ENCODE peak calls at places on chromosomes 7 and 10, in seven cellular contexts. One of them, this sample, is unnamed.

GRCh38 chr10:114821915-114822770 is 563 bp downstream of the FHIP2A start:
- DNase-seq in fibroblast of villous mesenchyme: peak; percentile 45
- DNase-seq in foreskin fibroblast: no peak
- DNase-seq in left ventricle myocardium inferior: peak; percentile 18
- DNase-seq in hepatocyte: peak; percentile 32
- DNase-seq in ovary: peak; percentile 34
- DNase-seq in transverse colon: peak; percentile 25
- DNase-seq in this sample: no peak

GRCh38 chr7:14424675-14425074 is 435.2 kb upstream of the ETV1 start:
- DNase-seq in hepatocyte: no peak
- DNase-seq in transverse colon: no peak
- DNase-seq in foreskin fibroblast: no peak
- DNase-seq in ovary: no peak
- DNase-seq in fibroblast of villous mesenchyme: no peak
- DNase-seq in left ventricle myocardium inferior: no peak
- DNase-seq in this sample: no peak

GRCh38 chr10:26840938-26841732 is 19.6 kb downstream of the ABI1 start:
- DNase-seq in ovary: no peak
- DNase-seq in fibroblast of villous mesenchyme: no peak
- DNase-seq in foreskin fibroblast: no peak
- DNase-seq in left ventricle myocardium inferior: no peak
- DNase-seq in hepatocyte: no peak
- DNase-seq in transverse colon: no peak
- DNase-seq in this sample: no peak

GRCh38 chr7:112433289-112433688 is 17.0 kb upstream of the IFRD1 start:
- DNase-seq in foreskin fibroblast: no peak
- DNase-seq in left ventricle myocardium inferior: no peak
- DNase-seq in ovary: no peak
- DNase-seq in fibroblast of villous mesenchyme: no peak
- DNase-seq in hepatocyte: no peak
- DNase-seq in transverse colon: no peak
- DNase-seq in this sample: no peak

GRCh38 chr7:150439926-150440325 is 10.5 kb upstream of the GIMAP8 start:
- DNase-seq in ovary: no peak
- DNase-seq in left ventricle myocardium inferior: no peak
- DNase-seq in transverse colon: no peak
- DNase-seq in fibroblast of villous mesenchyme: peak; percentile 21
- DNase-seq in hepatocyte: no peak
- DNase-seq in foreskin fibroblast: no peak
- DNase-seq in this sample: no peak

GRCh38 chr7:35623381-35623780 is 71.6 kb downstream of the HERPUD2 start:
- DNase-seq in fibroblast of villous mesenchyme: no peak
- DNase-seq in left ventricle myocardium inferior: no peak
- DNase-seq in hepatocyte: no peak
- DNase-seq in transverse colon: no peak
- DNase-seq in foreskin fibroblast: no peak
- DNase-seq in ovary: no peak
- DNase-seq in this sample: no peak

GRCh38 chr7:118918556-118918955 is 694.1 kb downstream of the ANKRD7 start:
- DNase-seq in ovary: no peak
- DNase-seq in hepatocyte: peak; percentile 22
- DNase-seq in left ventricle myocardium inferior: no peak
- DNase-seq in foreskin fibroblast: no peak
- DNase-seq in transverse colon: no peak
- DNase-seq in fibroblast of villous mesenchyme: peak; percentile 32
- DNase-seq in this sample: no peak

GRCh38 chr7:141356096-141356495 is 195.1 kb upstream of the AGK start:
- DNase-seq in fibroblast of villous mesenchyme: peak; percentile 64
- DNase-seq in foreskin fibroblast: no peak
- DNase-seq in left ventricle myocardium inferior: no peak
- DNase-seq in hepatocyte: no peak
- DNase-seq in transverse colon: no peak
- DNase-seq in ovary: no peak
- DNase-seq in this sample: no peak

GRCh38 chr7:27160546-27161213 is 4.2 kb upstream of the HOXA7 start:
- DNase-seq in left ventricle myocardium inferior: peak; percentile 81
- DNase-seq in hepatocyte: peak; percentile 92
- DNase-seq in transverse colon: peak; percentile 94
- DNase-seq in foreskin fibroblast: no peak
- DNase-seq in fibroblast of villous mesenchyme: peak; percentile 90
- DNase-seq in ovary: peak; percentile 71
- DNase-seq in this sample: peak; percentile 81

GRCh38 chr7:44177570-44178131 is 11.6 kb downstream of the GCK start:
- DNase-seq in hepatocyte: no peak
- DNase-seq in transverse colon: no peak
- DNase-seq in left ventricle myocardium inferior: no peak
- DNase-seq in fibroblast of villous mesenchyme: no peak
- DNase-seq in ovary: no peak
- DNase-seq in foreskin fibroblast: no peak
- DNase-seq in this sample: no peak

GRCh38 chr10:24944512-24945255 is 7.7 kb downstream of the PRTFDC1 start:
- DNase-seq in ovary: no peak
- DNase-seq in foreskin fibroblast: peak; percentile 57
- DNase-seq in transverse colon: peak; percentile 69
- DNase-seq in left ventricle myocardium inferior: no peak
- DNase-seq in hepatocyte: peak; percentile 78
- DNase-seq in fibroblast of villous mesenchyme: peak; percentile 80
- DNase-seq in this sample: no peak
- TF ChIP-seq CTCF in ovary: no peak
- TF ChIP-seq CTCF in foreskin fibroblast: no peak
- TF ChIP-seq CTCF in transverse colon: no peak
- TF ChIP-seq CTCF in left ventricle myocardium inferior: no peak
- TF ChIP-seq CTCF in hepatocyte: peak; percentile 13
- TF ChIP-seq CTCF in fibroblast of villous mesenchyme: peak; percentile 12
- TF ChIP-seq CTCF in this sample: no peak

DNA sequence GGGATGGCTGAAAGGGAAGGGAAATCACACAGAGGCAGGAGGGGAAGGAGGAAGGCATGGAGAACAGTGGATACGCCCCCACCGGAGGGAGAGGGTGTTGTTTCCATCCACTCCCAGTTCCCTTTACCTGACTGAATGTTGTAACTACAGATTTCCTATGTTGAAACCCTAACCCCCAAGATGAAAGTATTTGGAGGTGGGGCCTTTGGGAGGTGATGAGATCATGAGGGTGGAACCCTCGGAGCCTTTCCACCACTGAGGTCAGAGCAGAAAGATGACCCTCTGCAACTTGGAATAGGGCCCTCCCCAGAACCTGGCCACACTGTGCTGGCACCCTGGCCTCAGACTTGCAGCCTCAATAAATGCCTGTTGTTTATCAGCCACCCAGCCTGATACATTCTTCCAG is 48.6 kb upstream of the CNPY1 start:
- DNase-seq in ovary: no peak
- DNase-seq in foreskin fibroblast: no peak
- DNase-seq in fibroblast of villous mesenchyme: no peak
- DNase-seq in left ventricle myocardium inferior: no peak
- DNase-seq in transverse colon: no peak
- DNase-seq in hepatocyte: peak; percentile 47
- DNase-seq in this sample: peak; percentile 69
- TF ChIP-seq CTCF in ovary: no peak
- TF ChIP-seq CTCF in foreskin fibroblast: no peak
- TF ChIP-seq CTCF in fibroblast of villous mesenchyme: no peak
- TF ChIP-seq CTCF in left ventricle myocardium inferior: no peak
- TF ChIP-seq CTCF in transverse colon: no peak
- TF ChIP-seq CTCF in hepatocyte: no peak
- TF ChIP-seq CTCF in this sample: no peak

DNA sequence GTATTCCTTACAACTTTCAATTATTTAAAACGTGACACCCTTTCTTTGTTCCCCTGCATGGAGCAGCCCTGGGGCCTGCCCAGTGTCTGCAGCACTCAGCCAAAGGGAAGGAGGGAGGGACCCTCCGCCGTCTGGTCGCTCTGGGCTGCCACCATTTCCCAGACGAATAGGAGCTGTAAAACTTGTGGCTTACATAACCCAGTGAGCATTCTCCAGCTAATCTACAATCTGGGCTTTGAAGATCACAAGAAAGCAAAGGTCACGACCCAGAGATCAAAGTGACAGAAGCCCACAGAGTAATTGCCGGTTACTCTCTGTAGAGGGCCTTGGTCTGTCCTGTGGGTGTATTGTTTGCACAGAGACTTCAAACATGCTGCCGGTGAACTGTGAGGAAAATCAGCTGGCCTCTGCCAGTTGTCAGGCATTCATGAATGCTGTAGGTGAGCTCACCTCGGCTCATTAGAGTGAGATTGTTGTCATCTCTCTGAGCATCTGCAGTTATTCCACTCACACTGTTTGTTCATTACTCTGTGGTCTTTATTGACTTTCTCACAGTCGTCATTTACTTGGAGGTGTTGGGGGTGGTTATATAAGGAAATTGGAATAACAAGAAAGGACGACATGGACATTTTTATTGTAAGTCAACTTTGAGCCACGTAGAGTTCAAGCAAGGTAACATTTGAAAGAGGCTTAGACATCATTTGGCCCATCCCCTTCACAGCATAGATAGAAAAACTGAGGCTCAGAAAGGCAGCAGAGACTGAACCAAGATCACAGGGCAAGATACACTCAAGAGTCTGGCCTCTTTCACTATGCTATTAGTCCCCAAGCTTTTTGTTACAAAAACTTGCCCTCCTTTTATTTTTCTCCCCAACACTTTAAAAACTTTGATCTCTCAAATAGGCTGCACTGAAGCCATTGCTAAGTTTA is 619.8 kb downstream of the LRMDA start:
- DNase-seq in hepatocyte: peak; percentile 64
- DNase-seq in ovary: no peak
- DNase-seq in foreskin fibroblast: no peak
- DNase-seq in fibroblast of villous mesenchyme: no peak
- DNase-seq in transverse colon: no peak
- DNase-seq in left ventricle myocardium inferior: no peak
- DNase-seq in this sample: no peak
- TF ChIP-seq CTCF in hepatocyte: no peak
- TF ChIP-seq CTCF in ovary: no peak
- TF ChIP-seq CTCF in foreskin fibroblast: no peak
- TF ChIP-seq CTCF in fibroblast of villous mesenchyme: no peak
- TF ChIP-seq CTCF in transverse colon: no peak
- TF ChIP-seq CTCF in left ventricle myocardium inferior: no peak
- TF ChIP-seq CTCF in this sample: no peak

GRCh38 chr10:62960416-62960815 is 144.2 kb upstream of the EGR2 start:
- DNase-seq in ovary: no peak
- DNase-seq in transverse colon: no peak
- DNase-seq in hepatocyte: no peak
- DNase-seq in fibroblast of villous mesenchyme: peak; percentile 21
- DNase-seq in foreskin fibroblast: no peak
- DNase-seq in left ventricle myocardium inferior: no peak
- DNase-seq in this sample: no peak

GRCh38 chr10:62959553-62959952 is 143.4 kb upstream of the EGR2 start:
- DNase-seq in foreskin fibroblast: no peak
- DNase-seq in left ventricle myocardium inferior: no peak
- DNase-seq in ovary: no peak
- DNase-seq in hepatocyte: no peak
- DNase-seq in fibroblast of villous mesenchyme: peak; percentile 10
- DNase-seq in transverse colon: no peak
- DNase-seq in this sample: no peak

GRCh38 chr10:62958980-62959379 is 142.8 kb upstream of the EGR2 start:
- DNase-seq in hepatocyte: no peak
- DNase-seq in left ventricle myocardium inferior: no peak
- DNase-seq in ovary: no peak
- DNase-seq in foreskin fibroblast: no peak
- DNase-seq in fibroblast of villous mesenchyme: no peak
- DNase-seq in transverse colon: no peak
- DNase-seq in this sample: no peak

DNA sequence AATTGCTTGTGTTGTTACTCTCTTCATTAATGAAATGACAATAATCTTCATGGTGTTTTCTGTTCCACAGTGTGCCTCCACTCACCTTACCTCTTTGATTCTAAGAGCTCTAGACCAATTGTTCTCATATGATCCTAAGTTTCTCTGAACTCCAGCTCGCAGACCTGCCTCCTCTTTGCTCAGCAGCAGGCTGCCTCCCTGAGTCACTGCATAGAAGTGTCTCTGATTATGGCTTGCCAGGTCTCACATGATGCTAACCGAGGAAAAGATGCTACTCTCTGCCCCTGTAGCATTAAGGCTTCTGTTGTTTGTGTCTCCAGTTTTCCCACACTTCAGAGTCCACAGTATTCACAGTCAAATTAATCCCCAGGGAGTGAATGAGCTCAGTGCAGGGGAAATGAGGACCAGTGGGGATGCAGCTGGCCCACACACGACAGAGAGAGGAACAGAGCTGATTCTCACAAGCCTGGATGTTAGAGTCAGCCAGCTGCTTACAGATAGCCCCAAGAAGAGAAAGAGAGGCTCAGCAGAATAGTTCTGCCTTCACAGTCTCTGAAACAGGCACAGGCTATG is 145.9 kb upstream of the EGR2 start:
- DNase-seq in hepatocyte: no peak
- DNase-seq in transverse colon: no peak
- DNase-seq in fibroblast of villous mesenchyme: no peak
- DNase-seq in foreskin fibroblast: no peak
- DNase-seq in ovary: no peak
- DNase-seq in left ventricle myocardium inferior: no peak
- DNase-seq in this sample: no peak
- TF ChIP-seq CTCF in hepatocyte: no peak
- TF ChIP-seq CTCF in transverse colon: no peak
- TF ChIP-seq CTCF in fibroblast of villous mesenchyme: no peak
- TF ChIP-seq CTCF in foreskin fibroblast: no peak
- TF ChIP-seq CTCF in ovary: no peak
- TF ChIP-seq CTCF in left ventricle myocardium inferior: no peak
- TF ChIP-seq CTCF in this sample: no peak

DNA sequence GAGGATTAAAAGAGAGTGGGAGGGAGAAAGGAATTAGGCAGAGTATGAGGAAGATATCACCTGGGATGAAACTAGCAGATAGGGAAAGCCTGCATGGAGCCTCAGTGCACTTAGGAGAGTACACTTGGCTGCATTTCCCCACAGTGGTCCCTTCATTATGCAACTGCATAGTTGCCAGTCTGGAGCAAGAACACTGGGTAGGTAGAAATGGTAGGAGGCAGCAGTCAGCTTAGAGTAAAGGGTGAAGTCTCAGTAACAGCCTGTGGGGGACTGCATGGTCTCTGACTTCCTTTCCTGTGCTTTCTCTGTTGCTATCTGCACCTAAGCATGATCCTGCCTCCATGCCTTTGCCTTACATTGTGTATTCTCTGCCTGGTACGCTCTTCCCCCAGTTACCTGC is 14.0 kb upstream of the PCGF5 start:
- DNase-seq in ovary: no peak
- DNase-seq in fibroblast of villous mesenchyme: no peak
- DNase-seq in hepatocyte: no peak
- DNase-seq in left ventricle myocardium inferior: no peak
- DNase-seq in foreskin fibroblast: no peak
- DNase-seq in transverse colon: no peak
- DNase-seq in this sample: no peak
- TF ChIP-seq CTCF in ovary: no peak
- TF ChIP-seq CTCF in fibroblast of villous mesenchyme: no peak
- TF ChIP-seq CTCF in hepatocyte: no peak
- TF ChIP-seq CTCF in left ventricle myocardium inferior: no peak
- TF ChIP-seq CTCF in foreskin fibroblast: no peak
- TF ChIP-seq CTCF in transverse colon: no peak
- TF ChIP-seq CTCF in this sample: no peak